ENCODE peak calls at places on chromosomes 4 and X, in six cellular contexts. J is heart left ventricle, T is tibial artery, O is fibroblast of lung, Y is AG09309, D is colonic mucosa. Z is an unnamed sample.
A peak's percentile ranks its signal among the peaks of the same experiment; 100 is the strongest.

GRCh38 chr4:37830640-37831039 is 4.2 kb downstream of the PGM2 start:
- DNase-seq in Y (no peak), O (no peak), T (no peak), D (no peak), J (no peak), Z (no peak)

GRCh38 chr4:53788011-53788410 is 196.7 kb upstream of the LNX1 start:
- DNase-seq in O (no peak), J (no peak), T (no peak), Y (no peak), D (no peak), Z (no peak)

GRCh38 chr4:168993724-168994510 is 16.1 kb downstream of the CBR4 start:
- DNase-seq in T (no peak), J (no peak), Y (peak; percentile 42), D (no peak), O (no peak), Z (peak; percentile 21)

GRCh38 chrX:133776072-133776471 is 209.3 kb downstream of the GPC3 start:
- DNase-seq in J (no peak), Y (no peak), O (peak; percentile 9), T (no peak), D (peak; percentile 23), Z (no peak)

GRCh38 chrX:130083656-130084382 is 26.5 kb downstream of the ELF4 start:
- DNase-seq in J (no peak), Y (no peak), O (no peak), T (no peak), D (no peak), Z (no peak)

GRCh38 chr4:163991268-163991667 is 496.8 kb downstream of the TMA16 start:
- DNase-seq in Y (no peak), D (no peak), T (no peak), O (no peak), J (no peak), Z (no peak)

GRCh38 chrX:63751481-63751880 is 33.5 kb downstream of the ARHGEF9 start:
- DNase-seq in J (no peak), O (no peak), Y (no peak), D (no peak), T (no peak), Z (no peak)

GRCh38 chr4:120066182-120066524 is 495 bp downstream of the MAD2L1 start:
- DNase-seq in T (no peak), D (no peak), J (no peak), Y (no peak), O (no peak), Z (no peak)

GRCh38 chr4:186934841-186935443 is 211.3 kb upstream of the FAT1 start:
- DNase-seq in D (peak; percentile 55), Y (no peak), O (no peak), J (no peak), T (no peak), Z (no peak)

GRCh38 chr4:118680808-118681207 is 4.4 kb upstream of the METTL14 start:
- DNase-seq in D (no peak), O (no peak), Y (no peak), J (no peak), T (no peak), Z (no peak)

GRCh38 chr4:108166441-108167315 is 2.1 kb downstream of the LEF1 start:
- DNase-seq in Y (no peak), T (no peak), D (peak; percentile 27), J (no peak), O (peak; percentile 28), Z (no peak)

GRCh38 chrX:38260231-38260630 is 39.6 kb upstream of the SRPX start:
- DNase-seq in T (no peak), Y (no peak), D (peak; percentile 44), J (no peak), O (peak; percentile 31), Z (no peak)

GRCh38 chr4:150501019-150501727 is 80.8 kb upstream of the MAB21L2 start:
- DNase-seq in J (no peak), Y (peak; percentile 64), D (no peak), O (peak; percentile 93), T (no peak), Z (no peak)

GRCh38 chr4:2257361-2258001 is 4.4 kb downstream of the MXD4 start:
- DNase-seq in T (peak; percentile 71), O (no peak), D (peak; percentile 15), Y (no peak), J (peak; percentile 17), Z (no peak)

GRCh38 chr4:140037353-140038030 is 116.5 kb downstream of the MAML3 start:
- DNase-seq in J (no peak), T (no peak), D (no peak), Y (peak; percentile 67), O (peak; percentile 84), Z (peak; percentile 85)

GRCh38 chr4:177191586-177191985 is 118.1 kb upstream of the NEIL3 start:
- DNase-seq in D (no peak), T (no peak), J (no peak), Y (no peak), O (no peak), Z (no peak)

GRCh38 chr4:112377701-112378620 is 80.8 kb downstream of the ALPK1 start:
- DNase-seq in Y (no peak), T (no peak), J (no peak), O (no peak), D (no peak), Z (no peak)

GRCh38 chrX:103012945-103013344 is 51.0 kb downstream of the BEX1 start:
- DNase-seq in D (no peak), T (no peak), J (no peak), Y (peak; percentile 28), O (no peak), Z (no peak)

GRCh38 chr4:184854673-184855072 is 28.9 kb upstream of the ACSL1 start:
- DNase-seq in J (no peak), T (no peak), Y (no peak), D (no peak), O (no peak), Z (no peak)

GRCh38 chrX:2679534-2680485 is 11.3 kb upstream of the CD99 start:
- DNase-seq in Y (no peak), T (no peak), D (no peak), J (no peak), O (peak; percentile 54), Z (no peak)

GRCh38 chrX:2678583-2678982 is 12.5 kb upstream of the CD99 start:
- DNase-seq in D (no peak), O (no peak), T (no peak), J (no peak), Y (no peak), Z (no peak)

GRCh38 chrX:2676794-2677675 is 14.1 kb upstream of the CD99 start:
- DNase-seq in J (no peak), D (no peak), Y (no peak), O (peak; percentile 51), T (no peak), Z (peak; percentile 35)

GRCh38 chrX:2680486-2681348 is 10.4 kb upstream of the CD99 start:
- DNase-seq in T (no peak), J (no peak), O (no peak), D (no peak), Y (no peak), Z (no peak)

GRCh38 chrX:2677764-2678163 is 13.3 kb upstream of the CD99 start:
- DNase-seq in T (peak; percentile 90), Y (peak; percentile 95), O (peak; percentile 99), D (peak; percentile 73), J (peak; percentile 77), Z (peak; percentile 94)
- H3K4me3 ChIP-seq in T (no peak overlapping the region), Y (no peak overlapping the region), O (no peak overlapping the region), D (no peak overlapping the region), J (no peak overlapping the region), Z (no peak overlapping the region)

GRCh38 chr4:26127851-26128337 is 192.9 kb upstream of the RBPJ start:
- DNase-seq in Y (no peak), T (no peak), J (no peak), D (no peak), O (no peak), Z (no peak)
- TF ChIP-seq CTCF in Y (no peak), T (no peak), J (no peak), D (no peak), O (no peak), Z (no peak)

DNA sequence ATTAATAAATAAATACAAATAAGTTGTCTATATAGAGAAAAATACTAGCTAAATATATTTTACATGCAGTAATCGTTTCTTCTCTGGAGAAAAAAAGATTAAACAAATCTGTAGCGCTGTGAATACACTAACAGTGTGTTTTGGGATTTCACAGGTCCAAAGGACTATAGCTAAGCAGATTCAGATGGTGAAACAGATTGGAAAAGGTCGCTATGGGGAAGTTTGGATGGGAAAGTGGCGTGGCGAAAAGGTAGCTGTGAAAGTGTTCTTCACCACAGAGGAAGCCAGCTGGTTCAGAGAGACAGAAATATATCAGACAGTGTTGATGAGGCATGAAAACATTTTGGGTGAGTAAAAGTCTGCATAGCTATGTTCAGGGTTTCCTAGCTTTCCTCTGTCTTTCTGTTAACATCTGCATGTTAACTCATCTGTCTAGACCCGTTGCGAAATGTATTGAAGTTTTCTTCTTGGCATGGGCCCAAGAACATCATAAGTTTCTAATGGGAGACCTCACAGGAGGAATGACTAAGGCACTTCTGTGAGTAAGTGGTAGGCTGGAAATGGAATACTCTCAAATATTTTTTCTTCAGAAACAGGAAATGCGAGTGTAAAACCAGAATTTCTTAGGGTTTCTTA is 372.1 kb downstream of the BMPR1B start:
- DNase-seq in T (no peak), O (peak; percentile 99), D (peak; percentile 29), Y (peak; percentile 99), J (peak; percentile 23), Z (peak; percentile 100)
- H3K4me3 ChIP-seq in T (no peak overlapping the region), O (no peak overlapping the region), D (no peak overlapping the region), Y (no peak overlapping the region), J (no peak overlapping the region), Z (no peak overlapping the region)

DNA sequence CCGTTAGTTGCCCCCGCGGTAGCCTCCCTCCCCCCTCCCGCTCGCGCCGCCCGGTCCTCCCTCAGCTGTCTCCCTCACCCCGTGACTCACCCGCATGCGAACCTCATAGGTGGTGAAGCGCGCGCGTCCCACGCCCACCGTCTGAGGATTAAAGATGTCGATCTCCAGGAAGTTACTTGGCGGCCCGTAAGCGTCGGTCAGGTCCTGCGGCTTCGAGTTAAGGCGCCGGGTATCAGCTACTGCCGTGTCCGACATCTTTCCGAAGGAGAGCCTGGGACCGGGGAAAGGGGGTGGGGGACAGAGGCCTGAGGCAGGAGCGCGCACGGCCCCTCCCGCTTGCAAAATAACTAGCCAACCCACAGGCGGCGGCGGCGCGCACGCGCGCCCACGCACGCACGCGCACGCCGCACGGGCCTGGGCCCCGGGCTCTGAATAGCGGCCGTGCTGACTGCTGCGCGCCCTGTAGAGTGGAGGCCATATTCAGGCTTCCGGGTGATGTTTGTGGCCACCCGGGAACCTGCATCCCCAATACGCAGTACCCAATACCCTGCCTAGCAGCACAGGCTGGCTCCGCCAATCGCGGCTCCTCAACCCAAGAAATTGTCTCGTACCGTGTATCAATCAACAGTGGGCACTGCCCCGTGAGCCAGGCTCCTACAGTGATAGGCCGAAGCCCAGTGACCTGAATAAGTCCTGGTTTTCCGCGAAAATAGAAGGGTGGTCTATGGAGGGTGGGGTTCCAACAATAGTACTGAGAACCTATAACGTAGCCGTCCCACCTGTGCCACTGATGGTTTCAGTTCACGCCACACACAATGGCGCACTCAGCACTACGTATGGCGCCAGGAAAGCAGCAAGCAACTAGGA is at the start of gene SNX12:
- DNase-seq in Y (peak; percentile 82), T (peak; percentile 96), D (peak; percentile 90), O (peak; percentile 95), J (peak; percentile 91), Z (peak; percentile 70)
- TF ChIP-seq CTCF in Y (no peak), T (no peak), D (no peak), O (no peak), J (no peak), Z (no peak)

GRCh38 chr4:113907559-113907958 is 71.9 kb downstream of the ARSJ start:
- DNase-seq in Y (no peak), D (no peak), T (no peak), J (no peak), O (no peak), Z (no peak)
- H3K4me3 ChIP-seq in Y (no peak overlapping the region), D (no peak overlapping the region), T (no peak overlapping the region), J (no peak overlapping the region), O (no peak overlapping the region), Z (no peak overlapping the region)

Z was measured in kidney epithelial cell.